ENCODE peak calls at places on chromosomes 1 and 21, in ten cellular contexts. Z, A, D, X, V, H, M, B, G and I are unnamed samples.

GRCh38 chr1:39326836-39327235 is 122.3 kb downstream of the MACF1 start:
- DNase-seq in D (no peak), H (no peak), G (peak), B (no peak), X (no peak), V (no peak), Z (no peak), A (no peak), M (no peak), I (no peak)

GRCh38 chr1:192913683-192914082 is 104.8 kb downstream of the RGS2 start:
- DNase-seq in Z (no peak), H (no peak), V (no peak), A (no peak), M (no peak), X (no peak), D (no peak), B (peak), G (no peak), I (no peak)

GRCh38 chr1:25647106-25647505 is 30.5 kb downstream of the MAN1C1 start:
- DNase-seq in B (no peak), X (no peak), A (no peak), D (no peak), V (no peak), H (no peak), G (no peak), M (no peak), Z (no peak), I (no peak)

GRCh38 chr1:118986291-118986838 is 1.8 kb downstream of the TBX15 start:
- DNase-seq in B (no peak), M (no peak), X (no peak), G (no peak), D (no peak), H (peak), V (no peak), A (no peak), Z (no peak), I (no peak)

GRCh38 chr1:21762022-21762404 is 20.9 kb downstream of the USP48 start:
- DNase-seq in D (no peak), V (no peak), Z (no peak), M (no peak), X (no peak), A (no peak), H (no peak), G (no peak), B (no peak), I (no peak)

GRCh38 chr1:230868736-230869385 is 540 bp upstream of the C1orf198 start:
- DNase-seq in B (peak), D (peak), Z (no peak), A (no peak), M (peak), H (peak), V (peak), X (no peak), G (peak), I (peak)

GRCh38 chr1:167651161-167651693 is 21.2 kb downstream of the RCSD1 start:
- DNase-seq in V (no peak), G (no peak), B (no peak), Z (no peak), H (no peak), D (no peak), A (no peak), M (no peak), X (no peak), I (no peak)

GRCh38 chr21:44709426-44710293 is 1.7 kb downstream of the TSPEAR start:
- DNase-seq in X (no peak), B (no peak), Z (no peak), D (peak), G (no peak), M (no peak), A (no peak), V (no peak), H (peak), I (no peak)

GRCh38 chr1:236997882-236998281 is 6.4 kb downstream of the MT1HL1 start:
- DNase-seq in V (no peak), A (no peak), Z (no peak), B (no peak), D (no peak), G (no peak), X (no peak), M (no peak), H (no peak), I (peak)

GRCh38 chr1:234716907-234717375 is 107.0 kb upstream of the IRF2BP2 start:
- DNase-seq in D (no peak), V (no peak), H (no peak), X (no peak), M (no peak), B (no peak), A (no peak), Z (no peak), G (no peak), I (no peak)